ENCODE peak calls at places on chromosomes 7 and 10, in four cellular contexts. E is T-cell; F is activated CD4-positive, alpha-beta T cell treated with anti-CD3 and anti-CD28 coated beads for 24 hours; T is GM12864. B is an unnamed sample.

GRCh38 chr10:133308431-133309110 is at the start of the genes TUBGCP2 and ZNF511:
- DNase-seq in E (peak; percentile 84), T (peak; percentile 35), F (peak; percentile 79), B (peak; percentile 79)

GRCh38 chr10:86105181-86105580 is 261.4 kb downstream of the GRID1 start:
- DNase-seq in T (no peak), F (no peak), E (no peak), B (no peak)

GRCh38 chr10:93461807-93462178 is 20.3 kb downstream of the MYOF start:
- DNase-seq in E (no peak), F (no peak), T (no peak), B (no peak)

GRCh38 chr7:129989466-129989865 is 36.7 kb upstream of the UBE2H start:
- DNase-seq in F (peak; percentile 49), E (peak; percentile 22), T (peak; percentile 15), B (no peak)

GRCh38 chr7:7642081-7642480 is 1.5 kb downstream of the UMAD1 start:
- DNase-seq in E (no peak), F (no peak), T (no peak), B (no peak)

GRCh38 chr10:86085136-86085535 is 281.5 kb downstream of the GRID1 start:
- DNase-seq in T (no peak), E (no peak), F (no peak), B (no peak)

GRCh38 chr10:126101744-126102143 is 205.4 kb downstream of the FANK1 start:
- DNase-seq in T (no peak), E (no peak), F (no peak), B (no peak)

GRCh38 chr10:88156341-88156740 is 292.9 kb downstream of the PTEN start:
- DNase-seq in E (no peak), F (no peak), T (no peak), B (no peak)

GRCh38 chr10:35259769-35260397 is 76.4 kb upstream of the CCNY start:
- DNase-seq in F (no peak), E (no peak), T (no peak), B (no peak)

GRCh38 chr10:97319671-97320479 is 804 bp downstream of the FRAT1 start:
- DNase-seq in T (no peak), E (peak; percentile 58), F (peak; percentile 40), B (no peak)

GRCh38 chr10:48555310-48556042 is 49.4 kb downstream of the ARHGAP22 start:
- DNase-seq in T (no peak), F (no peak), E (no peak), B (no peak)

GRCh38 chr10:89621438-89621837 is 23.6 kb downstream of the PANK1 start:
- DNase-seq in F (no peak), E (no peak), T (no peak), B (no peak)